ENCODE peak calls at places on chromosome 18, in five cellular contexts. R is NCI-H345, E is NCI-H1105, N is HEK293T, O is hepatic stellate cell. S is an unnamed sample.

GRCh38 chr18:68769423-68769822 is 28.5 kb upstream of the CCDC102B start:
- DNase-seq in R (no peak), E (no peak), N (no peak), O (no peak), S (no peak)

GRCh38 chr18:77299706-77300105 is 50.1 kb downstream of the GALR1 start:
- DNase-seq in R (no peak), E (no peak), N (no peak), O (no peak), S (no peak)

GRCh38 chr18:21112140-21112473 is 494 bp upstream of the ROCK1 start:
- DNase-seq in R (no peak), E (no peak), N (no peak), O (no peak), S (no peak)

GRCh38 chr18:61893304-61893970 is 630 bp upstream of the RNF152 start:
- DNase-seq in R (peak; percentile 76), E (no peak), N (peak; percentile 46), O (peak; percentile 75), S (no peak)

GRCh38 chr18:27964811-27965210 is 212.1 kb downstream of the CDH2 start:
- DNase-seq in R (no peak), E (no peak), N (no peak), O (no peak), S (no peak)

GRCh38 chr18:76348267-76349066 is 146.6 kb downstream of the ZNF516 start:
- DNase-seq in R (peak; percentile 77), E (no peak), N (no peak), O (no peak), S (no peak)

GRCh38 chr18:58393295-58393694 is 235.6 kb downstream of the ALPK2 start:
- DNase-seq in R (no peak), E (no peak), N (no peak), O (no peak), S (no peak)

GRCh38 chr18:24413148-24413547 is 13.3 kb upstream of the IMPACT start:
- DNase-seq in R (no peak), E (no peak), N (no peak), O (peak; percentile 12), S (no peak)

GRCh38 chr18:55228191-55228590 is 268.9 kb upstream of the CCDC68 start:
- DNase-seq in R (no peak), E (no peak), N (no peak), O (no peak), S (no peak)

S was measured in NCI-H2107.